ENCODE peak calls at places on chromosomes 1 and 21, in six cellular contexts. F is HT1080, N is GM12891, I is mucosa of gallbladder, Q is mucosa of descending colon, A is T-helper 9 cell. C is an unnamed sample.

GRCh38 chr1:94329986-94330385 is 88.2 kb upstream of the ABCD3 start:
- DNase-seq in A (no peak), Q (no peak), F (peak), N (no peak), I (no peak), C (peak)

GRCh38 chr1:105591681-105592080 is 1464.8 kb upstream of the PRMT6 start:
- DNase-seq in A (no peak), F (no peak), N (no peak), Q (no peak), I (no peak), C (no peak)

GRCh38 chr1:234408757-234409156 is 35.5 kb downstream of the COA6 start:
- DNase-seq in A (peak), I (no peak), N (no peak), Q (no peak), F (no peak), C (no peak)

GRCh38 chr1:91404151-91405012 is at the start of gene HFM1:
- DNase-seq in Q (peak), I (peak), F (peak), A (no peak), N (peak), C (peak)

GRCh38 chr1:30681782-30682181 is 41.6 kb downstream of the MATN1 start:
- DNase-seq in Q (no peak), I (no peak), F (no peak), A (no peak), N (no peak), C (no peak)

GRCh38 chr1:38941527-38942019 is at the start of gene RHBDL2:
- DNase-seq in N (no peak), A (no peak), Q (peak), I (peak), F (peak), C (no peak)

GRCh38 chr1:230070321-230071208 is 3.5 kb downstream of the GALNT2 start:
- DNase-seq in N (no peak), F (no peak), I (no peak), A (no peak), Q (no peak), C (no peak)

GRCh38 chr1:212181015-212181891 is 104.0 kb upstream of the PPP2R5A start:
- DNase-seq in F (no peak), Q (no peak), A (no peak), N (no peak), I (no peak), C (no peak)

GRCh38 chr1:234896477-234897364 is 231.9 kb downstream of the TOMM20 start:
- DNase-seq in F (no peak), Q (no peak), A (no peak), N (no peak), I (no peak), C (no peak)

GRCh38 chr1:64532646-64533045 is 62.7 kb downstream of the CACHD1 start:
- DNase-seq in Q (no peak), N (no peak), F (peak), A (no peak), I (no peak), C (no peak)

GRCh38 chr1:59143824-59144223 is 153.1 kb upstream of the FGGY start:
- DNase-seq in Q (no peak), A (no peak), N (no peak), I (no peak), F (peak), C (no peak)

GRCh38 chr1:28579374-28579773 is 12.7 kb upstream of the RAB42 start:
- DNase-seq in N (no peak), A (no peak), I (no peak), F (no peak), Q (no peak), C (no peak)

GRCh38 chr1:228039504-228039903 is 32.7 kb downstream of the WNT3A start:
- DNase-seq in Q (no peak), F (no peak), A (no peak), I (no peak), N (no peak), C (no peak)

GRCh38 chr1:203381151-203381751 is 30.3 kb upstream of the FMOD start:
- DNase-seq in A (no peak), Q (no peak), I (peak), N (peak), F (no peak), C (no peak)

GRCh38 chr1:214552174-214552608 is 789 bp upstream of the PTPN14 start:
- DNase-seq in N (peak), Q (peak), F (peak), I (peak), A (no peak), C (peak)

GRCh38 chr1:245216356-245217110 is 61.7 kb downstream of the KIF26B start:
- DNase-seq in N (no peak), F (no peak), A (no peak), I (no peak), Q (no peak), C (no peak)

GRCh38 chr1:42955311-42956063 is 3.2 kb downstream of the SLC2A1 start:
- DNase-seq in N (no peak), I (no peak), F (no peak), A (no peak), Q (no peak), C (no peak)

GRCh38 chr1:8211620-8212442 is 106.1 kb upstream of the SLC45A1 start:
- DNase-seq in Q (no peak), I (peak), A (no peak), N (no peak), F (peak), C (peak)

GRCh38 chr1:195327361-195327760 is 1280.9 kb downstream of the KCNT2 start:
- DNase-seq in F (no peak), I (no peak), Q (no peak), A (no peak), N (no peak), C (no peak)

GRCh38 chr1:111920221-111921024 is 69.0 kb downstream of the KCND3 start:
- DNase-seq in I (no peak), Q (no peak), N (no peak), F (peak), A (no peak), C (peak)

GRCh38 chr1:79042539-79042938 is 36.0 kb upstream of the ADGRL4 start:
- DNase-seq in A (no peak), I (no peak), Q (no peak), F (no peak), N (no peak), C (no peak)

GRCh38 chr1:230857077-230857476 is 11.2 kb downstream of the C1orf198 start:
- DNase-seq in I (no peak), Q (no peak), A (no peak), F (peak), N (no peak), C (peak)

GRCh38 chr1:202248861-202249260 is 55.3 kb downstream of the LGR6 start:
- DNase-seq in Q (no peak), A (no peak), I (no peak), N (no peak), F (no peak), C (no peak)

GRCh38 chr1:101388904-101389546 is 152.2 kb downstream of the S1PR1 start:
- DNase-seq in Q (no peak), I (no peak), N (no peak), F (peak), A (no peak), C (peak)

GRCh38 chr1:200243042-200243437 is 166.8 kb downstream of the ZNF281 start:
- DNase-seq in Q (no peak), F (no peak), A (no peak), N (no peak), I (no peak), C (peak)

GRCh38 chr21:15686506-15686905 is 43.3 kb upstream of the USP25 start:
- DNase-seq in F (no peak), A (no peak), N (no peak), I (no peak), Q (no peak), C (no peak)

C was measured in H4.